ENCODE peak calls at places on chromosomes 13 and 19, in six cellular contexts. T, Y, W, B, F and C are unnamed samples.

GRCh38 chr19:19039901-19040300 is 6.5 kb downstream of the ARMC6 start:
- DNase-seq in T (no peak), F (no peak), W (no peak), B (no peak), Y (no peak), C (no peak)

GRCh38 chr19:38839816-38840582 is 8.4 kb upstream of the ECH1 start:
- DNase-seq in T (no peak), Y (no peak), W (no peak), F (no peak), B (no peak), C (no peak)

GRCh38 chr19:27792576-27793127 is 1420.3 kb downstream of the UQCRFS1 start:
- DNase-seq in Y (no peak), B (no peak), F (no peak), W (no peak), T (no peak), C (no peak)

GRCh38 chr13:113786262-113786841 is 27.3 kb downstream of the TMEM255B start:
- DNase-seq in W (peak; percentile 40), T (no peak), F (no peak), Y (no peak), B (no peak), C (no peak)

GRCh38 chr19:13024958-13025653 is 29.8 kb downstream of the NFIX start:
- DNase-seq in B (no peak), W (peak; percentile 34), T (no peak), Y (no peak), F (no peak), C (no peak)

GRCh38 chr19:33256266-33256665 is 30.6 kb upstream of the SLC7A10 start:
- DNase-seq in W (no peak), Y (no peak), T (no peak), F (no peak), B (no peak), C (no peak)

GRCh38 chr19:45419396-45419795 is 4.3 kb downstream of the ERCC1 start:
- DNase-seq in B (peak; percentile 75), W (no peak), T (no peak), Y (no peak), F (no peak), C (no peak)

GRCh38 chr13:49643003-49643651 is 14.8 kb downstream of the ARL11 start:
- DNase-seq in F (no peak), T (no peak), W (no peak), B (no peak), Y (no peak), C (no peak)

GRCh38 chr19:19275166-19275565 is 2.1 kb upstream of the TM6SF2 start:
- DNase-seq in W (no peak), F (no peak), B (no peak), Y (no peak), T (no peak), C (no peak)

GRCh38 chr19:10871711-10872550 is 578 bp downstream of the CARM1 start:
- DNase-seq in B (peak; percentile 29), F (no peak), T (peak; percentile 23), Y (no peak), W (no peak), C (no peak)